ENCODE peak calls at places on chromosome 10, in five cellular contexts. B is immature natural killer cell, K is retina, S is posterior cingulate gyrus, N is endothelial cell of umbilical vein. L is an unnamed sample.

GRCh38 chr10:110827410-110827809 is 44.3 kb upstream of the PDCD4 start:
- DNase-seq in B (no peak), K (no peak), S (no peak), N (no peak), L (no peak)

GRCh38 chr10:70442332-70442988 is 979 bp upstream of the NODAL start:
- DNase-seq in B (no peak), K (no peak), S (no peak), N (no peak), L (no peak)

GRCh38 chr10:87038286-87038717 is 18.2 kb downstream of the FAM25A start:
- DNase-seq in B (no peak), K (no peak), S (no peak), N (no peak), L (no peak)

GRCh38 chr10:70331486-70332268 is 47.9 kb upstream of the NPFFR1 start:
- DNase-seq in B (peak), K (no peak), S (no peak), N (peak), L (peak)

GRCh38 chr10:77737608-77738007 is 100.0 kb upstream of the KCNMA1 start:
- DNase-seq in B (no peak), K (no peak), S (no peak), N (peak), L (no peak)

GRCh38 chr10:80569131-80569895 is 31.6 kb downstream of the SH2D4B start:
- DNase-seq in B (no peak), K (no peak), S (no peak), N (no peak), L (no peak)

GRCh38 chr10:69492091-69492745 is 41.0 kb downstream of the TSPAN15 start:
- DNase-seq in B (no peak), K (peak), S (no peak), N (no peak), L (no peak)

GRCh38 chr10:117677239-117677638 is 134.7 kb downstream of the EMX2 start:
- DNase-seq in B (no peak), K (no peak), S (no peak), N (no peak), L (no peak)

GRCh38 chr10:22550732-22551131 is 163.6 kb downstream of the PIP4K2A start:
- DNase-seq in B (peak), K (no peak), S (no peak), N (peak), L (peak)

GRCh38 chr10:13709931-13710690 is 123.3 kb downstream of the PRPF18 start:
- DNase-seq in B (no peak), K (no peak), S (peak), N (no peak), L (no peak)

GRCh38 chr10:21184216-21184615 is 287.1 kb upstream of the NEBL start:
- DNase-seq in B (no peak), K (no peak), S (no peak), N (peak), L (no peak)

L was measured in activated CD8-positive, alpha-beta T cell treated with anti-CD3 and anti-CD28 coated beads for 36 hours.